ENCODE peak calls at places on chromosomes 12 and 14, in six cellular contexts. Z is AG08395, H is activated T-cell treated with anti-CD3 and anti-CD28 coated beads for 1 hour, M is HuH-7, P is NCI-H2107, D is AG04450. A is an unnamed sample.

GRCh38 chr12:65742481-65742971 is 81.8 kb upstream of the HMGA2 start:
- DNase-seq in D (no peak), P (no peak), Z (peak; percentile 52), M (peak; percentile 58), H (no peak), A (no peak)

GRCh38 chr14:96224480-96225096 is 19.9 kb downstream of the BDKRB2 start:
- DNase-seq in H (no peak), Z (no peak), M (no peak), P (no peak), D (no peak), A (no peak)

GRCh38 chr14:99188721-99189120 is 83.3 kb downstream of the BCL11B start:
- DNase-seq in Z (no peak), M (no peak), H (no peak), P (peak; percentile 80), D (no peak), A (no peak)

GRCh38 chr12:4187916-4188315 is 85.6 kb upstream of the CCND2 start:
- DNase-seq in D (no peak), H (no peak), Z (no peak), M (no peak), P (no peak), A (no peak)

GRCh38 chr12:124480469-124481256 is 86.7 kb downstream of the NCOR2 start:
- DNase-seq in D (no peak), H (no peak), Z (peak; percentile 60), M (no peak), P (no peak), A (peak; percentile 7)

GRCh38 chr12:49587174-49587908 is 18.1 kb downstream of the FAM186B start:
- DNase-seq in Z (no peak), P (no peak), D (no peak), M (no peak), H (no peak), A (no peak)

GRCh38 chr12:89750821-89751227 is 42.2 kb upstream of the ATP2B1 start:
- DNase-seq in D (no peak), M (no peak), Z (peak; percentile 53), H (no peak), P (no peak), A (no peak)

GRCh38 chr12:107917912-107918800 is 143.7 kb downstream of the ASCL4 start:
- DNase-seq in H (no peak), D (no peak), P (peak; percentile 2), M (peak; percentile 47), Z (peak; percentile 19), A (no peak)

GRCh38 chr12:77323778-77324415 is 258.5 kb upstream of the E2F7 start:
- DNase-seq in Z (no peak), H (no peak), M (no peak), D (no peak), P (no peak), A (no peak)

GRCh38 chr14:78022059-78022458 is 148.1 kb upstream of the NRXN3 start:
- DNase-seq in D (no peak), Z (peak; percentile 31), P (peak; percentile 87), H (no peak), M (peak; percentile 62), A (no peak)

GRCh38 chr14:72792051-72792788 is 101.7 kb downstream of the DPF3 start:
- DNase-seq in H (no peak), Z (no peak), M (no peak), P (no peak), D (no peak), A (no peak)

GRCh38 chr12:14993537-14994266 is 20.9 kb downstream of the PDE6H start:
- DNase-seq in Z (peak; percentile 69), M (no peak), D (no peak), P (no peak), H (no peak), A (no peak)

GRCh38 chr14:71142375-71143038 is 235.2 kb downstream of the PCNX1 start:
- DNase-seq in H (no peak), Z (peak; percentile 91), M (no peak), D (peak; percentile 91), P (no peak), A (no peak)

GRCh38 chr12:13135336-13136178 is 32.1 kb upstream of the GSG1 start:
- DNase-seq in P (no peak), M (no peak), H (no peak), D (peak; percentile 16), Z (peak; percentile 95), A (no peak)